ENCODE peak calls at places on chromosomes 1 and 21, in five cellular contexts. G is upper lobe of right lung, P is lung, M is RWPE2, T is tibial nerve. Z is an unnamed sample. For H3K4me1, the result is how much of the 10 kb centered on the place peaks cover.

GRCh38 chr1:234755449-234755863 is 145.5 kb upstream of the IRF2BP2 start:
- DNase-seq in G (peak), P (peak), M (no peak), T (peak), Z (no peak)

GRCh38 chr1:150562384-150563339 is 13.5 kb downstream of the ADAMTSL4 start:
- DNase-seq in G (no peak), P (no peak), M (no peak), T (no peak), Z (peak)

GRCh38 chr1:21931171-21932093 is 5.7 kb downstream of the HSPG2 start:
- DNase-seq in G (peak), P (peak), M (no peak), T (peak), Z (peak)

GRCh38 chr1:116553386-116554115 is 17.3 kb downstream of the CD58 start:
- DNase-seq in G (no peak), P (no peak), M (no peak), T (no peak), Z (peak)

GRCh38 chr1:10693497-10694273 is 102.8 kb downstream of the CASZ1 start:
- DNase-seq in G (peak), P (no peak), M (no peak), T (no peak), Z (no peak)

GRCh38 chr1:15352122-15352957 is 57.3 kb upstream of the EFHD2 start:
- DNase-seq in G (no peak), P (no peak), M (peak), T (no peak), Z (peak)

GRCh38 chr1:220339581-220339980 is 67.3 kb upstream of the RAB3GAP2 start:
- DNase-seq in G (no peak), P (no peak), M (no peak), T (no peak), Z (no peak)

GRCh38 chr1:230122361-230123279 is 55.6 kb downstream of the GALNT2 start:
- DNase-seq in G (no peak), P (no peak), M (no peak), T (no peak), Z (no peak)

GRCh38 chr1:85502171-85502570 is 37.2 kb upstream of the DDAH1 start:
- DNase-seq in G (no peak), P (no peak), M (no peak), T (no peak), Z (no peak)

GRCh38 chr21:42833859-42834729 is 45.2 kb downstream of the WDR4 start:
- DNase-seq in G (peak), P (no peak), M (peak), T (no peak), Z (peak)

GRCh38 chr1:173573596-173573995 is 29.3 kb downstream of the SLC9C2 start:
- DNase-seq in G (no peak), P (no peak), M (no peak), T (no peak), Z (no peak)

GRCh38 chr1:153763365-153764225 is 11.6 kb upstream of the SLC27A3 start:
- DNase-seq in G (no peak), P (no peak), M (no peak), T (no peak), Z (no peak)

GRCh38 chr1:94327001-94327685 is 89.8 kb upstream of the ARHGAP29 start:
- DNase-seq in G (no peak), P (no peak), M (no peak), T (peak), Z (peak)

GRCh38 chr1:8740034-8740449 is 77.4 kb downstream of the RERE start:
- DNase-seq in G (no peak), P (no peak), M (no peak), T (no peak), Z (no peak)

GRCh38 chr1:105337427-105337826 is 1587.7 kb downstream of the AMY1C start:
- DNase-seq in G (no peak), P (no peak), M (no peak), T (no peak), Z (no peak)

GRCh38 chr1:234466945-234467344 is 12.0 kb downstream of the TARBP1 start:
- DNase-seq in G (no peak), P (no peak), M (no peak), T (no peak), Z (no peak)

GRCh38 chr1:112638109-112638426 is 18.4 kb downstream of the CAPZA1 start:
- DNase-seq in G (no peak), P (no peak), M (no peak), T (no peak), Z (no peak)

GRCh38 chr1:202046748-202047708 is 36.6 kb downstream of the ELF3 start:
- DNase-seq in G (no peak), P (no peak), M (no peak), T (no peak), Z (no peak)

GRCh38 chr1:20223106-20223505 is 36.8 kb upstream of the PLA2G2C start:
- DNase-seq in G (no peak), P (no peak), M (no peak), T (no peak), Z (no peak)

GRCh38 chr1:109788695-109789521 is 25.2 kb upstream of the EPS8L3 start:
- DNase-seq in G (peak), P (no peak), M (peak), T (no peak), Z (peak)

GRCh38 chr1:107491582-107491981 is 350.7 kb downstream of the NTNG1 start:
- DNase-seq in G (no peak), P (no peak), M (no peak), T (no peak), Z (no peak)

GRCh38 chr1:52102336-52103013 is 39.4 kb upstream of the ZFYVE9 start:
- DNase-seq in G (no peak), P (no peak), M (no peak), T (no peak), Z (no peak)

GRCh38 chr1:228860911-228861829 is 125.9 kb downstream of the RHOU start:
- DNase-seq in G (no peak), P (no peak), M (no peak), T (no peak), Z (no peak)

GRCh38 chr1:105027838-105028471 is 1278.3 kb downstream of the AMY1C start:
- DNase-seq in G (no peak), P (no peak), M (no peak), T (no peak), Z (peak)

GRCh38 chr1:202698276-202698675 is 12.0 kb downstream of the SYT2 start:
- DNase-seq in G (no peak), P (no peak), M (no peak), T (no peak), Z (no peak)

GRCh38 chr21:45544449-45545235 is 2.4 kb upstream of the SLC19A1 start:
- DNase-seq in G (peak), P (no peak), M (peak), T (no peak), Z (peak)

GRCh38 chr1:159211331-159212136 is 6.9 kb downstream of the ACKR1 start:
- DNase-seq in G (no peak), P (no peak), M (no peak), T (peak), Z (peak)

GRCh38 chr1:4614371-4615137 is 39.9 kb upstream of the AJAP1 start:
- DNase-seq in G (no peak), P (no peak), M (no peak), T (no peak), Z (no peak)

GRCh38 chr1:87335175-87335992 is 6.7 kb downstream of the LMO4 start:
- DNase-seq in G (peak), P (peak), M (peak), T (no peak), Z (peak)

GRCh38 chr1:167955915-167956314 is 19.0 kb upstream of the MPC2 start:
- DNase-seq in G (no peak), P (no peak), M (no peak), T (no peak), Z (no peak)

GRCh38 chr1:53378932-53379661 is 51.2 kb upstream of the LRP8 start:
- DNase-seq in G (peak), P (no peak), M (peak), T (no peak), Z (no peak)

GRCh38 chr1:30444850-30445249 is 278.5 kb downstream of the MATN1 start:
- DNase-seq in G (no peak), P (peak), M (no peak), T (no peak), Z (peak)

GRCh38 chr1:36836196-36836883 is 198.0 kb downstream of the GRIK3 start:
- DNase-seq in G (no peak), P (no peak), M (no peak), T (no peak), Z (no peak)

GRCh38 chr1:200733907-200734306 is 4.8 kb upstream of the CAMSAP2 start:
- DNase-seq in G (no peak), P (no peak), M (no peak), T (no peak), Z (no peak)

GRCh38 chr1:179146476-179146875 is 64.6 kb downstream of the TOR3A start:
- DNase-seq in G (no peak), P (no peak), M (no peak), T (no peak), Z (no peak)

GRCh38 chr1:32761253-32761877 is 55.8 kb downstream of the YARS1 start:
- DNase-seq in G (peak), P (peak), M (peak), T (peak), Z (peak)

GRCh38 chr1:226549094-226549936 is 751 bp downstream of the STUM start:
- DNase-seq in G (no peak), P (no peak), M (no peak), T (no peak), Z (peak)
- TF ChIP-seq CTCF in G (no peak), P (no peak), M (no peak), T (no peak), Z (no peak)

GRCh38 chr1:114482585-114482984 is 28.4 kb downstream of the TRIM33 start:
- DNase-seq in G (no peak), P (no peak), M (no peak), T (no peak), Z (no peak)
- H3K27ac ChIP-seq in G (no peak), P (no peak), M (no peak), T (no peak), Z (no peak)

GRCh38 chr1:43866201-43866600 is 67.4 kb upstream of the ARTN start:
- DNase-seq in G (no peak), P (no peak), M (no peak), T (no peak), Z (no peak)

GRCh38 chr1:43861985-43862735 is 71.4 kb upstream of the ARTN start:
- DNase-seq in G (no peak), P (no peak), M (no peak), T (no peak), Z (peak)

GRCh38 chr1:43867946-43868740 is 65.5 kb upstream of the ARTN start:
- DNase-seq in G (no peak), P (no peak), M (no peak), T (no peak), Z (no peak)

GRCh38 chr1:43861337-43861736 is 72.3 kb upstream of the ARTN start:
- DNase-seq in G (no peak), P (no peak), M (no peak), T (no peak), Z (no peak)

DNA sequence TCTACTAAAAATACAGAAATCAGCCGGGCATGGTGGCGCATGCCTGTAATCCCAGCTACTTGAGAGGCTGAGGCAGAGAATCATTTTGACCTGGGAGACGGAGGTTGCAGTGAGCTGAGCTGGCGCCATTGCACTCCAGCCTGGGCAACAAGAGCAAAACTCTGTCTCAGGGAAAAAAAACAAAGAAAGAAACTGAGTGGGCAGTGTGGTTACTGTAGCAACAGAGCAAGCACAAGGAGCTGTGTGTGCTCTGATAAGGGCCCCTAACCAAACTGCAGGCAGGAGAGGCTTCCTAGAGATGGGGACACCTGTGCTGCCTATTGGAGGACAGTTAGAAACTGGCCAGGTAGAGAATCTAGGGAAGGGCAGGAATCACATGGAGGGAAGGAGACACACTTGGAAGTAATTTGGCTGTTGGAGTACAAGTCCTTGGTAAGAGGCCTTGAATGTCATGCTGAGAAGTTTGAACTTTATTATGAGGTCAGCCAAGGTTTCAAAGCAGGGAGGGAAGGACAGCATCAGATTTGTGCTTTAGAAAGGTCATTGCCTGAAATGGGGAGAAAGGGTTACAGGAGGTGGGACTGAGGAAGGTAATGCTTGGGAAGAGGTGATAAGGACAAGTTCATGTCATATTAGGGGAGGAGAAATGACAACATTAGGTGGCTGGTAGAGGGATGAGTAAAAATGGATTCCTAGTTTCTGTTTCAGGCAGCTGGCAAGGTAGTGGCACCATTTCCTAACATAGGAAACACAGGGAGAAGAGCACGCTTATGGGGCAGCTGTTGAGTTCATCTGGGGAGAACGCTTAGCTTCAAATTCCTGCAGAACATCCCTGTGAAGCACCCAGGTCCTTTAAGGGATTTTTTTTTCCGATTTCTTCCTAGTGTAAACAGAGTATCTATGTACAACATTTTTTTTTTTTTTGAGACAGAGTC is 69.2 kb upstream of the ARTN start:
- DNase-seq in G (no peak), P (no peak), M (no peak), T (no peak), Z (no peak)
- H3K4me1 ChIP-seq in G (under half), P (under half), M (under half), T (under half), Z (under half)

GRCh38 chr1:161382214-161383019 is 14.7 kb upstream of the CFAP126 start:
- DNase-seq in G (no peak), P (no peak), M (no peak), T (peak), Z (no peak)
- TF ChIP-seq CTCF in G (peak), P (peak), M (peak), T (peak), Z (peak)

DNA sequence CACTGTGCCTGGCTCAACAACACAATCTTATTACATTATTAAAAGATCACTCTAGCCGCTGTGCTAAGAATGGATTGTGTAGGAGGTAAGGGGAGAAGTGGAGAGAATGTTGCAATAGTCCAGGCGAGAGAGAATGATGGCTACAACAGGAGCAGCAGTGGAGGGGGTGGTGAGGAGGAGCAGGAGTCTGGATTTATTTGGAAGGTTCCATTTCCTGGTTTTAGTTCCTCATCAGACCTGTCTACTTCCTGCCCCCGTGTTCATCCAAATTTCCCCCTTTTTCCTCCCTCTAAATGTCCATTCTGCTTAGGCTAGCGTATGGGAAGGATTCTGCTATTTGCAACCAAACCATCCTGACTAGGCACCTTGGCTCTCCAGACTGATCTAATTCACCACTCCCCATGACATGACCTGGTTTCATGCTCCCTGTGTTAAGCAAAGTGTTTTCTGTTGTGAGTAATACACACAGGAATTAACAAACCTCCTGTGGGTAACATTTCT is 35.1 kb upstream of the EYA3 start:
- DNase-seq in G (no peak), P (no peak), M (no peak), T (no peak), Z (no peak)
- H3K27ac ChIP-seq in G (peak), P (no peak), M (peak), T (no peak), Z (no peak)

GRCh38 chr1:12151465-12151864 is 15.3 kb upstream of the TNFRSF1B start:
- DNase-seq in G (no peak), P (no peak), M (no peak), T (no peak), Z (no peak)
- H3K4me1 ChIP-seq in G (half or more), P (under half), M (under half), T (half or more), Z (under half)